ENCODE peak calls at places on chromosomes 3 and 15, in five cellular contexts. One of them, this sample, is unnamed.

GRCh38 chr3:47156418-47156817 is 7.5 kb downstream of the SETD2 start:
- DNase-seq in HL-60: no peak
- DNase-seq in ovary: no peak
- DNase-seq in stomach: no peak
- DNase-seq in transverse colon: no peak
- DNase-seq in this sample: no peak

GRCh38 chr15:100426893-100427292 is 85.1 kb upstream of the ADAMTS17 start:
- DNase-seq in HL-60: no peak
- DNase-seq in ovary: no peak
- DNase-seq in stomach: no peak
- DNase-seq in transverse colon: no peak
- DNase-seq in this sample: no peak

GRCh38 chr15:94174399-94174802 is 57.0 kb upstream of the MCTP2 start:
- DNase-seq in HL-60: peak
- DNase-seq in ovary: no peak
- DNase-seq in stomach: no peak
- DNase-seq in transverse colon: no peak
- DNase-seq in this sample: no peak

GRCh38 chr3:12603969-12604368 is 47.1 kb downstream of the MKRN2 start:
- DNase-seq in HL-60: no peak
- DNase-seq in ovary: no peak
- DNase-seq in stomach: no peak
- DNase-seq in transverse colon: no peak
- DNase-seq in this sample: no peak

GRCh38 chr3:168933614-168934013 is 729.9 kb downstream of the MECOM start:
- DNase-seq in HL-60: no peak
- DNase-seq in ovary: no peak
- DNase-seq in stomach: no peak
- DNase-seq in transverse colon: no peak
- DNase-seq in this sample: no peak

GRCh38 chr3:14144423-14145075 is 19.7 kb downstream of the TMEM43 start:
- DNase-seq in HL-60: peak
- DNase-seq in ovary: peak
- DNase-seq in stomach: peak
- DNase-seq in transverse colon: peak
- DNase-seq in this sample: peak

GRCh38 chr15:92801774-92802464 is 98.2 kb upstream of the CHD2 start:
- DNase-seq in HL-60: peak
- DNase-seq in ovary: no peak
- DNase-seq in stomach: no peak
- DNase-seq in transverse colon: peak
- DNase-seq in this sample: peak

GRCh38 chr3:50322386-50323091 is at the start of gene HYAL2:
- DNase-seq in HL-60: no peak
- DNase-seq in ovary: peak
- DNase-seq in stomach: peak
- DNase-seq in transverse colon: no peak
- DNase-seq in this sample: peak

GRCh38 chr15:39369768-39370167 is 211.1 kb upstream of the THBS1 start:
- DNase-seq in HL-60: no peak
- DNase-seq in ovary: no peak
- DNase-seq in stomach: no peak
- DNase-seq in transverse colon: no peak
- DNase-seq in this sample: no peak

GRCh38 chr3:126035362-126036050 is 48.4 kb downstream of the SLC41A3 start:
- DNase-seq in HL-60: no peak
- DNase-seq in ovary: no peak
- DNase-seq in stomach: no peak
- DNase-seq in transverse colon: no peak
- DNase-seq in this sample: peak

GRCh38 chr3:192915306-192915705 is 2.4 kb downstream of the MB21D2 start:
- DNase-seq in HL-60: no peak
- DNase-seq in ovary: no peak
- DNase-seq in stomach: no peak
- DNase-seq in transverse colon: no peak
- DNase-seq in this sample: no peak

GRCh38 chr3:60250210-60250609 is 1001.0 kb downstream of the FHIT start:
- DNase-seq in HL-60: no peak
- DNase-seq in ovary: no peak
- DNase-seq in stomach: no peak
- DNase-seq in transverse colon: no peak
- DNase-seq in this sample: no peak

GRCh38 chr3:126888186-126888760 is 94.6 kb upstream of the PLXNA1 start:
- DNase-seq in HL-60: no peak
- DNase-seq in ovary: no peak
- DNase-seq in stomach: no peak
- DNase-seq in transverse colon: no peak
- DNase-seq in this sample: no peak

GRCh38 chr15:56929933-56930332 is 11.5 kb downstream of the TCF12 start:
- DNase-seq in HL-60: no peak
- DNase-seq in ovary: no peak
- DNase-seq in stomach: no peak
- DNase-seq in transverse colon: no peak
- DNase-seq in this sample: no peak

GRCh38 chr3:177830411-177830849 is 633.1 kb upstream of the TBL1XR1 start:
- DNase-seq in HL-60: no peak
- DNase-seq in ovary: no peak
- DNase-seq in stomach: no peak
- DNase-seq in transverse colon: no peak
- DNase-seq in this sample: no peak

GRCh38 chr15:89680282-89680873 is 1.2 kb upstream of the PLIN1 start:
- DNase-seq in HL-60: no peak
- DNase-seq in ovary: peak
- DNase-seq in stomach: peak
- DNase-seq in transverse colon: peak
- DNase-seq in this sample: peak

GRCh38 chr3:98453827-98454226 is 9.2 kb upstream of the OR5K1 start:
- DNase-seq in HL-60: no peak
- DNase-seq in ovary: no peak
- DNase-seq in stomach: no peak
- DNase-seq in transverse colon: no peak
- DNase-seq in this sample: no peak

GRCh38 chr3:85801955-85802354 is 843.2 kb downstream of the CADM2 start:
- DNase-seq in HL-60: no peak
- DNase-seq in ovary: no peak
- DNase-seq in stomach: no peak
- DNase-seq in transverse colon: no peak
- DNase-seq in this sample: no peak

GRCh38 chr3:153289334-153289808 is 127.3 kb downstream of the RAP2B start:
- DNase-seq in HL-60: peak
- DNase-seq in ovary: no peak
- DNase-seq in stomach: no peak
- DNase-seq in transverse colon: no peak
- DNase-seq in this sample: no peak

GRCh38 chr15:36263666-36264065 is 315.8 kb upstream of the CDIN1 start:
- DNase-seq in HL-60: no peak
- DNase-seq in ovary: no peak
- DNase-seq in stomach: no peak
- DNase-seq in transverse colon: no peak
- DNase-seq in this sample: no peak

GRCh38 chr15:75653347-75653913 is 5.7 kb downstream of the SNX33 start:
- DNase-seq in HL-60: no peak
- DNase-seq in ovary: no peak
- DNase-seq in stomach: no peak
- DNase-seq in transverse colon: no peak
- DNase-seq in this sample: no peak
- H3K4me3 ChIP-seq in HL-60: no peak
- H3K4me3 ChIP-seq in ovary: no peak
- H3K4me3 ChIP-seq in stomach: peak
- H3K4me3 ChIP-seq in transverse colon: no peak
- H3K4me3 ChIP-seq in this sample: no peak

DNA sequence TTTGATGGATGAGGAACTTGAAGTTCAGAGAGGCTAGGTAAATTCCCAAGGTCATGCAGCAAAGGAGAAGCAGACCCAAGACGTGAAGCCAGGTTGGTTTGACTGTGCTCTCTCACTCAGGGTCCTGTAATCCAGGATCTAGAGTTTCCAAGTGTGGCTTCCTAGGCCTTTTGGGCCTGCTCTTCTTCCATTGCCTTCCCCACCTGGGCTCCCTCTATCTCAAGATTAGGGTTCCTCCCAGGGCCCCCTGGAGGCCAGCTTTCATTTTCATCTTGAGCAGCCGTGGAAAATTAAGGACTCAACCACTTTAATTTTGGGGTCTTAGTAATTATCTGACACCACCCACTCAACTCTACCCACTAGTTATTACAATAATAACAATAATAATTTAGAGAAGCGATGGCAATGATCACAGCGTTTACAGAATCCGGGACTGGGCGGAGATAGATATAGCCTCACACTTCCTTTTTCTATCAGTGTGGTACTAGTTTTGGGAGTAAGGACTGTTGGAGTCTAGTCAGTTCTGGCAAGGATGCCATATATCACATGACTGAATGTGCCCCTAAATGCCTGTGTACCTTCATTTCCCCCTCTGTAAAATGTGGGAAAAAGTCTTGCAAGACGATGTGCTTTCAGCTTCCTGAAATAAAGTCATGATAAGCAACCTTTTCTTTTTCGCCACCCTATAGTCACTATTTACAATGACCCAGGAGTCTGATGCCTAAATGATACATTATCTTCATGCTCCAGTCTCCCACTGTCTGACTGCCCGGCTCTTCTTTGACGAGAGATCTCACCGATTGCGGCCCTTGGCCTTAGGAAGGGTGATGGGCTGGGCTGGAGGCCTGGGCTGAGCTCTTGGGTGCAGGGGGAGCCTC is 30.2 kb upstream of the MAGEF1 start:
- DNase-seq in HL-60: no peak
- DNase-seq in ovary: no peak
- DNase-seq in stomach: peak
- DNase-seq in transverse colon: no peak
- DNase-seq in this sample: no peak
- TF ChIP-seq CTCF in HL-60: no peak
- TF ChIP-seq CTCF in ovary: no peak
- TF ChIP-seq CTCF in stomach: no peak
- TF ChIP-seq CTCF in transverse colon: no peak
- TF ChIP-seq CTCF in this sample: no peak

GRCh38 chr3:28786446-28786845 is 437.8 kb upstream of the AZI2 start:
- DNase-seq in HL-60: no peak
- DNase-seq in ovary: no peak
- DNase-seq in stomach: no peak
- DNase-seq in transverse colon: no peak
- DNase-seq in this sample: no peak
- H3K27ac ChIP-seq in HL-60: no peak
- H3K27ac ChIP-seq in ovary: no peak
- H3K27ac ChIP-seq in stomach: no peak
- H3K27ac ChIP-seq in transverse colon: no peak
- H3K27ac ChIP-seq in this sample: no peak

DNA sequence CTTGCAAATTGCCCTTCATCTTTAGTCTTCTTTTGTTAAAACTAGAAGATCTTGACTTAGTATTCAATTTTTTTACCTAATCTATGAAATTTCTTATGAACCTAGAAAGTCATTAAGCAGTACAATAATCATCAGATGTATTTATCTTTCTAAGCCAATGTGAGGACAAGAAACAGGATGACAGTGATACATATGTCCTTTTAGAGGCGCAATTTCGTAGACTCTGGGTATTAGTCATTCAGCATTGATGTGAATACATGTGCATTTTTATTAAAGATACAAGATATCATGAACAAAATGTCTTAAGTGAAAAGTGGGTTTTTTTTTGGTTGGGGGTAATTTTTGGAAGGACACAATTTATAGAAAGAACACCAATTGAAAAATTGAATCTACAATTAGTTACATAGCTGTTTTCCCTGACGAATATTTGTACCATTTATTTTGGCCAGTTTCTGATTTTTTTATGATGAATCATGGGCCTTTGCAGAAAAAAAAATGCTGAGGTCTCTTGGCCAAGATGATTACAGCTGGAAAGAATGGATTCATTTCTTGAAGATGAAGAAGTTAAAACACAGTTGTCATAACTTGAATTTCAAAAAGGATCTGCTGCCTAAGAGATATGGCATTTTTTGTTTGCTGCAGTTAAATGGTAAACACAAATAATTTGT is 48.9 kb upstream of the AGTR1 start:
- DNase-seq in HL-60: no peak
- DNase-seq in ovary: no peak
- DNase-seq in stomach: no peak
- DNase-seq in transverse colon: no peak
- DNase-seq in this sample: no peak
- H3K4me3 ChIP-seq in HL-60: no peak
- H3K4me3 ChIP-seq in ovary: no peak
- H3K4me3 ChIP-seq in stomach: no peak
- H3K4me3 ChIP-seq in transverse colon: no peak
- H3K4me3 ChIP-seq in this sample: no peak

GRCh38 chr15:65517866-65518207 is 348 bp upstream of the DPP8 start:
- DNase-seq in HL-60: no peak
- DNase-seq in ovary: no peak
- DNase-seq in stomach: no peak
- DNase-seq in transverse colon: no peak
- DNase-seq in this sample: no peak
- TF ChIP-seq CTCF in HL-60: no peak
- TF ChIP-seq CTCF in ovary: no peak
- TF ChIP-seq CTCF in stomach: no peak
- TF ChIP-seq CTCF in transverse colon: no peak
- TF ChIP-seq CTCF in this sample: peak

DNA sequence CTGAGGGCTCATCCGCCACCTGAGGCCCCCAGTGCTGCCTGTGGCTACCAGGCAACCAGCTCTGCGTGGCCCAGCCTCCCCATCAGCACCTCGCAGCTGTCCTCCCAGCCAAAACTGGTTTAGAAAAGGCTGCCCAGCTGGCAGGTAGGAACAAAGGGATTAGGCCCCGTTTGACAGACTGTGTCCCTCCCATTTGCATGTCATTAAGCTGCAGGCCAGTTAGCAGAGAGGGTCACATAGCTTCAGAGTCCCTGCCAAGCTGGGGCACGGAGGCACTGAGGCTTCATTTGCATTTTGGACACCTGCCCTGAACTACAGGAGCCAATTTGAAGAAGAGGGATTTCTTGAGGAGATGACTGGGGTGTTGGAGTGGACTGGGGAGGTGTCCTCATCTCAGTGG is 177.9 kb downstream of the TLE3 start:
- DNase-seq in HL-60: no peak
- DNase-seq in ovary: no peak
- DNase-seq in stomach: no peak
- DNase-seq in transverse colon: no peak
- DNase-seq in this sample: no peak
- H3K27ac ChIP-seq in HL-60: no peak
- H3K27ac ChIP-seq in ovary: no peak
- H3K27ac ChIP-seq in stomach: no peak
- H3K27ac ChIP-seq in transverse colon: no peak
- H3K27ac ChIP-seq in this sample: no peak

DNA sequence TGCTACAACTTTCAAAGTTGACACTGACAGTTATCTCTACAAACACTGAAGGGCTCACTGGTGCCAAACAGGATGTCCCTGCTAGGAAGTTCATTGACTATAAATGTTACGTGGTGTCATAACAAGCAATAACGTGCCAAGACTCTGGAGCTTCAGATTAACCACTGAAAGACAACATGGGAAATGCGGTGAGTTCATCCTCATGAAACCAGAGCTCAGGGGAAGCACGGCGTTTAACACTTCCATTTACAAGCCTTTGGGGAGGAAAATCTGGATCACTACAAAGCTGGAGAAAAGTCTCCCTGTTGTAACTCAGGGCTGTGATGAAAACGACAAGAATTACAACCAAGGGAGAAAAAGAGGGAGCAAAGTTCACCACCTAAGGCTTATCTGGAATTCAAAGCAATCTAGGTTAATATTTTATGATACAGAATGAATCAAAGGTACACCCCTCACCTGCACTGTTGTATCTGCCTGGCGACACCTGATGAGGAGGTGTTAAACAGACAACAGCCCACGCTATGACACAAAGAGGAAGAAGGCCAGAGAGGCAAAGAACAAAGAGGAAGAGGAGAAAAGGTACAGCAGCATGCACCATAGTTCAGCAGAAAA is 27.0 kb downstream of the SHQ1 start:
- DNase-seq in HL-60: peak
- DNase-seq in ovary: no peak
- DNase-seq in stomach: no peak
- DNase-seq in transverse colon: peak
- DNase-seq in this sample: no peak
- H3K4me3 ChIP-seq in HL-60: no peak
- H3K4me3 ChIP-seq in ovary: no peak
- H3K4me3 ChIP-seq in stomach: no peak
- H3K4me3 ChIP-seq in transverse colon: peak
- H3K4me3 ChIP-seq in this sample: no peak